ENCODE peak calls at places on chromosomes 11 and 22, in seven cellular contexts. X is neural progenitor cell, K is HCT116, V is IMR-90, I is colonic mucosa, Z is left ventricle myocardium inferior, J is pancreas. D is an unnamed sample. For H3K4me1, the result is how much of the 10 kb centered on the place peaks cover.

GRCh38 chr22:47177334-47177815 is 414.9 kb downstream of the TBC1D22A start:
- DNase-seq in X (no peak), K (no peak), V (no peak), I (no peak), Z (no peak), J (no peak), D (no peak)

GRCh38 chr11:20676658-20677057 is 7.3 kb downstream of the NELL1 start:
- DNase-seq in X (no peak), K (no peak), V (no peak), I (no peak), Z (no peak), J (no peak), D (no peak)

GRCh38 chr11:109864161-109864661 is 229.0 kb upstream of the ZC3H12C start:
- DNase-seq in X (no peak), K (peak), V (no peak), I (no peak), Z (no peak), J (no peak), D (no peak)

GRCh38 chr11:59754859-59755700 is at the start of gene STX3:
- DNase-seq in X (peak), K (peak), V (peak), I (peak), Z (peak), J (peak), D (no peak)

GRCh38 chr11:120057595-120058581 is 80.0 kb downstream of the TRIM29 start:
- DNase-seq in X (peak), K (peak), V (no peak), I (peak), Z (no peak), J (no peak), D (no peak)

GRCh38 chr11:65492637-65493366 is 6.0 kb upstream of the MALAT1 start:
- DNase-seq in X (no peak), K (no peak), V (peak), I (peak), Z (peak), J (no peak), D (no peak)

GRCh38 chr11:125170001-125170405 is 5.5 kb downstream of the PKNOX2 start:
- DNase-seq in X (peak), K (no peak), V (peak), I (no peak), Z (peak), J (no peak), D (no peak)

GRCh38 chr22:30181459-30182353 is 64.9 kb downstream of the LIF start:
- DNase-seq in X (no peak), K (no peak), V (no peak), I (no peak), Z (no peak), J (no peak), D (no peak)

DNA sequence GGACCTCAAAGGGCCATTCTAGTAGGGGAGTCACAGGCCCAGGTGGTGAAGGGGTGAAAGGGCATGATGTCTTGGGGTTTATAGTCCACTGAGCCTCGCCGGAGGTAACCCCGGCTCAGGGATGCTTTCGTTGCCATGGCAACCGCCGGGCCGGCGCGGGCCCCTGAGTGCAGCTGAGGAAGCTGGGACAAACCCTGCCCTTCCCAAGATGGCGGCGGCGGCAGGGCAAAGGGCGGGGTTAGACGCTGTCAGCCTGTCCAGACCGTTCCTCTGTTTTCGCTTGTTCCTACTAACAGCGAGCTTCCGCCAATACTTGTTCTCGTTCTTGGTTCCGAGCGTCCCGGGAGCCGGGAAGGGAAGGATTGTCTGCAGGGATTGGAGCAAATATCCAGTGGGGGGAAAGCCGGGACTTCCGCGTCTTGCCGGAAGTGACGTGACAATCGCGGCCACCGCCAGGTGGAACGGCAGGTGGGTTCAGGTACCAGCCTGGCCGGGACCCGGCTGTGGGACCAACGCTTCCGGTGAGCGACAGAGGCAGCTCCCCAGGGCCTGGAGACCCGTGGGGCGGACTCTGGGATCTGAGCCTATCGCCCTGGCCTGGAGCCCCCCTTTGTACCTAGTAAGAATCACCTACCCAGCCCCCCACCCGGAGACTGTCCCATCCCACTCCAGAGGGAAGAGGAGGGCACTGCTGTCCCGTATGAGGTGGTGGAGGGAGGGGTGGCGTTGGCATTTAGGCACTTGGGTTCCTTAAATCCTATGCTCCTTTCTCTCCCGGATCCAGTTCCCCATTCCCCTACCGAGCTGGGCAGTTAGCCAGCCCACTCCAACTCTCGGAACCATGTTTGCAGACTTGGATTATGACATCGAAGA is at the start of gene PICK1:
- DNase-seq in X (peak), K (peak), V (peak), I (peak), Z (peak), J (peak), D (peak)
- TF ChIP-seq CTCF in X (no peak), K (no peak), V (no peak), I (no peak), Z (no peak), J (no peak), D (peak)

GRCh38 chr11:74009230-74009547 is 304 bp upstream of the UCP3 start:
- DNase-seq in X (no peak), K (no peak), V (no peak), I (no peak), Z (no peak), J (no peak), D (no peak)

GRCh38 chr11:74006743-74007304 is 2.1 kb downstream of the UCP3 start:
- DNase-seq in X (no peak), K (no peak), V (no peak), I (no peak), Z (no peak), J (no peak), D (no peak)

GRCh38 chr11:74007691-74008372 is 1.1 kb downstream of the UCP3 start:
- DNase-seq in X (no peak), K (no peak), V (no peak), I (no peak), Z (no peak), J (no peak), D (no peak)

GRCh38 chr11:74009675-74010305 is 905 bp upstream of the UCP3 start:
- DNase-seq in X (no peak), K (no peak), V (no peak), I (no peak), Z (no peak), J (no peak), D (no peak)

DNA sequence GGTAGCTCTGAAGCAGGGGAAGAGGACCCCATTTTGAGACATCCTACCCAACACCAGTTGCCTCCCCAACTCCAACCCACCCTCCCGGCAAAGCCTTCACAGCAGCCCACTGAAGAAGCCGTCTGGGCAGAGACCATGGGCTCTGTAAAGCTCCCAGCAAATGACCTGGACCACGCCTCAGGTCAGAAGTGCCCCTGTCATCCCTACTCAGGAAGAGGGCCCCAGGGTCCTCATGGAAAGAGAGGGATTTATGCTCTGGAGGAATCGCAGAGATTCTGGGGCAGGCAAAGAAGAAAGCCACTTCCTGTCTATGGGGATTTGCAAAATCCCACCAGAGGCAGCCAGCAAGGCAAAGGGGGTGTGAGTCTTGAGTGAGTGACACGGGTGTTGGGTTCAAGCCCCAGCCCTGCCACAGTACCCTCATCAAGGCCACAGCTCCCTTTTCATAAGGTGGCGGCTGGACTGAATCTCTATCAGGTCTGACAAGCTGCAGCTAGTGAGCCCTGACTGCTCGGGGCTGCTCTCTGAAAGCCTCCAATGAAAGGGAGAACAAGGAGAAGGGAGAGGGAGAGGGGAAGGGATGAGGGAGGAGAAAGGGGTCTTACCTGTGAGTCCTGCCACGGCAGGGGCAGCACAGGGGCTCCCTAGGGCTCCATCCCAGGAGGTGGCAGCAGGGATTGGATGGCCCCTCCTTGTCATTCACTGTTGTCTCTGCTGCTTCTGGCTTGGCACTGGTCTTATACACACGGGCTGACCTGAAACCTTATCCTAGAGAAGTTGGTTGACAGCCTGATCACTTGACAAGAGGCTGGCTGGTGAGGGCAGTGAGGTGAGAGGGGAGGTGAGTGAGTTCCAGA is at the start of gene UCP3:
- DNase-seq in X (no peak), K (no peak), V (no peak), I (no peak), Z (no peak), J (no peak), D (no peak)
- H3K27ac ChIP-seq in X (no peak), K (no peak), V (no peak), I (no peak), Z (peak), J (no peak), D (no peak)

DNA sequence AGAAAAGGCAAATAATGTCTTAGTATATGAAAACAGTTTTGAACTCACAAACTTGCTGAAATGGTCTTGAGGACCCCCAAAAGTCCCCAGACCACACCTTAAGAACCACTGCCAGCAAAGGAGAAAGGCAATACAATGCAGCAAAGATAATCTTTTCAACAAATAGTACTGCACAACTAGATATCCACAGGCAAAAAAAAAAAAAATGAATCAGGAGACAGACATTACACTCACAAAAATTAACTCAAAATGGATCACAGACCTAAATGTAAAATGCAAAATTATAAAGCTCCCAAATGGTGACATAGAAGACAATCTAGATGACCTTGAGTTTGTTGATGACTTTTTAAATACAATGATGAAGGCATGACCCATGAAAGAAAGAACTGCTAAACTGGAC is 8.3 kb downstream of the PICALM start:
- DNase-seq in X (no peak), K (no peak), V (no peak), I (no peak), Z (no peak), J (no peak), D (no peak)
- H3K4me1 ChIP-seq in X (under half), K (under half), V (under half), I (under half), Z (half or more), J (under half), D (under half)

GRCh38 chr11:17526326-17526725 is 17.9 kb downstream of the USH1C start:
- DNase-seq in X (no peak), K (no peak), V (no peak), I (no peak), Z (no peak), J (no peak), D (no peak)
- TF ChIP-seq CTCF in X (no peak), K (no peak), V (no peak), I (no peak), Z (no peak), J (no peak), D (no peak)

GRCh38 chr11:130068546-130068985 is 1.1 kb upstream of the APLP2 start:
- DNase-seq in X (peak), K (no peak), V (no peak), I (no peak), Z (no peak), J (no peak), D (no peak)
- H3K27ac ChIP-seq in X (no peak), K (peak), V (peak), I (peak), Z (peak), J (peak), D (peak)

GRCh38 chr11:128757886-128758612 is 64.2 kb downstream of the FLI1 start:
- DNase-seq in X (no peak), K (no peak), V (no peak), I (no peak), Z (no peak), J (no peak), D (no peak)

GRCh38 chr11:128756469-128756868 is 62.6 kb downstream of the FLI1 start:
- DNase-seq in X (no peak), K (no peak), V (no peak), I (no peak), Z (no peak), J (no peak), D (no peak)

GRCh38 chr11:128759597-128759996 is 65.7 kb downstream of the FLI1 start:
- DNase-seq in X (no peak), K (no peak), V (peak), I (no peak), Z (no peak), J (no peak), D (no peak)

GRCh38 chr11:128759168-128759567 is 65.3 kb downstream of the FLI1 start:
- DNase-seq in X (no peak), K (no peak), V (no peak), I (no peak), Z (no peak), J (no peak), D (no peak)

GRCh38 chr11:128757235-128757711 is 63.4 kb downstream of the FLI1 start:
- DNase-seq in X (no peak), K (peak), V (peak), I (peak), Z (no peak), J (no peak), D (peak)
- H3K4me1 ChIP-seq in X (under half), K (under half), V (under half), I (under half), Z (under half), J (under half), D (under half)

DNA sequence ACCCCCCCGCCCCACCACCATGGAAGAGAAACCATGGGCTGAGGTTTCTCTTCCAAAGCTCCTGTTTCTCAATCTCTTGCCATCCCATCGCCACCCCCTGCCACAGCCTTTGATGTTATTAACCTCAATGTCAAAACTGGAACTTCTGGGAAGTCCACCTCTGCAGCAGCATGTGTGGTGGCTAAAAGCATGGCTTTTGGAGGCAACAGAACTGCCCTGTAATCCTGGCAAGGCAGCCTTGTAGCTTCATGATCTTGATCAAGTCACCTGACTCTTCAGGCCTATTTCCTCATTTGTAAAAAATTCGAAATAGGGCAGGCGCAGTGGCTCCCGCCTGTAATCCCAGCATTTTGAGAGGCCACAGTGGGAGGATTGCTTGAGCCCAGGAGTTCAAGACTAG is 3.5 kb upstream of the COX8A start:
- DNase-seq in X (no peak), K (no peak), V (no peak), I (no peak), Z (no peak), J (no peak), D (no peak)
- TF ChIP-seq CTCF in X (no peak), K (no peak), V (no peak), I (no peak), Z (no peak), J (no peak), D (no peak)

DNA sequence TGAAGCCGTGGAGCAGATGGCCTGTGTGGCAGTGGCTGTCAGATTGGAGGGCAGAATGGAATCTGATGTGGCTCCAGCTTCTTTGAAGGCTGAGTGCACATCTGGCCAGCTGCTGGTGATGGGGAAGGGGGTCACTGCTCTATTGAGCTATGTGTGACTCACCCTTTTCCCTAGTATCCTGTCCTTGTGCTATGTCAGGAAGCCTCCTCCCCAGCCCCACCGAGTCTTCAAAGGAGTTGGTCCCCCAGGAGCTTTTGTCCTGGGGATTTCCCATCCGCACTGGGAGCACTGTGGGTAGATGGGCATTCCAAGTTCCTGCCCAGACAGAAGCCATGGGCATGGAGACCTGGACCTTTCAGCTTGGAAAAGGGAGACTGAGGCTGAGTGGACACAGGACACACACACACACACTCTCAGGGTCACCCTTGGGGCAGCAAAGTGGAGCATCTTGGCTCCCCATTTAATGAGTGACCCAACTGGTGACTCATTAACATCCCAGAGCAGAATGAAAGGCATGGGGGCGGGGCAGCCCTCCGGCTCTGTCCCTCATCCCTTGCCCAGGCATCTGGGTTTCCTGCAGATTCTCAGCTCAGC is 3.3 kb downstream of the SERPINH1 start:
- DNase-seq in X (no peak), K (no peak), V (peak), I (no peak), Z (peak), J (no peak), D (no peak)
- H3K27ac ChIP-seq in X (no peak), K (peak), V (peak), I (peak), Z (peak), J (peak), D (peak)

GRCh38 chr22:31282748-31283468 is 9.4 kb downstream of the PIK3IP1 start:
- DNase-seq in X (no peak), K (no peak), V (no peak), I (no peak), Z (no peak), J (no peak), D (no peak)
- H3K4me1 ChIP-seq in X (under half), K (under half), V (under half), I (under half), Z (under half), J (under half), D (under half)

D was measured in esophagus squamous epithelium.